ENCODE peak calls at places on chromosomes 12 and 14, in eight cellular contexts. One of them, this sample, is unnamed. For H3K4me1, the result is how much of the 10 kb centered on the place peaks cover.

GRCh38 chr12:60494249-60494648 is 898.4 kb downstream of the SLC16A7 start:
- DNase-seq in right atrium auricular region: no peak
- DNase-seq in lung: no peak
- DNase-seq in OCI-LY7: no peak
- DNase-seq in A549: peak
- DNase-seq in H1: no peak
- DNase-seq in heart right ventricle: no peak
- DNase-seq in PC-3: peak
- DNase-seq in this sample: no peak

GRCh38 chr14:53195949-53196348 is 42.8 kb upstream of the DDHD1 start:
- DNase-seq in right atrium auricular region: no peak
- DNase-seq in lung: no peak
- DNase-seq in OCI-LY7: no peak
- DNase-seq in A549: no peak
- DNase-seq in H1: no peak
- DNase-seq in heart right ventricle: no peak
- DNase-seq in PC-3: no peak
- DNase-seq in this sample: no peak

GRCh38 chr14:28767851-28768548 is 1.4 kb downstream of the FOXG1 start:
- DNase-seq in right atrium auricular region: no peak
- DNase-seq in lung: no peak
- DNase-seq in OCI-LY7: no peak
- DNase-seq in A549: no peak
- DNase-seq in H1: peak
- DNase-seq in heart right ventricle: no peak
- DNase-seq in PC-3: no peak
- DNase-seq in this sample: no peak

GRCh38 chr14:93683241-93683640 is 105.0 kb downstream of the PRIMA1 start:
- DNase-seq in right atrium auricular region: no peak
- DNase-seq in lung: no peak
- DNase-seq in OCI-LY7: peak
- DNase-seq in A549: peak
- DNase-seq in H1: peak
- DNase-seq in heart right ventricle: no peak
- DNase-seq in PC-3: no peak
- DNase-seq in this sample: no peak

GRCh38 chr14:100336618-100337530 is 13.7 kb downstream of the SLC25A47 start:
- DNase-seq in right atrium auricular region: no peak
- DNase-seq in lung: no peak
- DNase-seq in OCI-LY7: no peak
- DNase-seq in A549: no peak
- DNase-seq in H1: no peak
- DNase-seq in heart right ventricle: no peak
- DNase-seq in PC-3: no peak
- DNase-seq in this sample: no peak

GRCh38 chr14:105280525-105280924 is 20.3 kb downstream of the BRF1 start:
- DNase-seq in right atrium auricular region: no peak
- DNase-seq in lung: no peak
- DNase-seq in OCI-LY7: no peak
- DNase-seq in A549: no peak
- DNase-seq in H1: no peak
- DNase-seq in heart right ventricle: no peak
- DNase-seq in PC-3: no peak
- DNase-seq in this sample: no peak

GRCh38 chr14:104573930-104574329 is 5.6 kb upstream of the C14orf180 start:
- DNase-seq in right atrium auricular region: no peak
- DNase-seq in lung: no peak
- DNase-seq in OCI-LY7: no peak
- DNase-seq in A549: no peak
- DNase-seq in H1: no peak
- DNase-seq in heart right ventricle: peak
- DNase-seq in PC-3: no peak
- DNase-seq in this sample: peak

GRCh38 chr12:120844297-120844696 is 59.9 kb downstream of the SPPL3 start:
- DNase-seq in right atrium auricular region: no peak
- DNase-seq in lung: no peak
- DNase-seq in OCI-LY7: no peak
- DNase-seq in A549: no peak
- DNase-seq in H1: no peak
- DNase-seq in heart right ventricle: no peak
- DNase-seq in PC-3: no peak
- DNase-seq in this sample: no peak

GRCh38 chr12:16323010-16323409 is 24.4 kb upstream of the MGST1 start:
- DNase-seq in right atrium auricular region: no peak
- DNase-seq in lung: no peak
- DNase-seq in OCI-LY7: no peak
- DNase-seq in A549: no peak
- DNase-seq in H1: no peak
- DNase-seq in heart right ventricle: no peak
- DNase-seq in PC-3: peak
- DNase-seq in this sample: no peak

GRCh38 chr12:70557583-70558263 is 79.5 kb downstream of the PTPRB start:
- DNase-seq in right atrium auricular region: no peak
- DNase-seq in lung: no peak
- DNase-seq in OCI-LY7: no peak
- DNase-seq in A549: no peak
- DNase-seq in H1: no peak
- DNase-seq in heart right ventricle: no peak
- DNase-seq in PC-3: no peak
- DNase-seq in this sample: no peak

GRCh38 chr14:30292591-30292990 is 266.4 kb upstream of the G2E3 start:
- DNase-seq in right atrium auricular region: no peak
- DNase-seq in lung: no peak
- DNase-seq in OCI-LY7: no peak
- DNase-seq in A549: no peak
- DNase-seq in H1: no peak
- DNase-seq in heart right ventricle: no peak
- DNase-seq in PC-3: no peak
- DNase-seq in this sample: no peak

GRCh38 chr14:30296956-30297405 is 262.0 kb upstream of the G2E3 start:
- DNase-seq in right atrium auricular region: no peak
- DNase-seq in lung: no peak
- DNase-seq in OCI-LY7: no peak
- DNase-seq in A549: peak
- DNase-seq in H1: no peak
- DNase-seq in heart right ventricle: no peak
- DNase-seq in PC-3: no peak
- DNase-seq in this sample: no peak

GRCh38 chr14:30287579-30288445 is 271.1 kb upstream of the G2E3 start:
- DNase-seq in right atrium auricular region: no peak
- DNase-seq in lung: no peak
- DNase-seq in OCI-LY7: no peak
- DNase-seq in A549: no peak
- DNase-seq in H1: no peak
- DNase-seq in heart right ventricle: no peak
- DNase-seq in PC-3: no peak
- DNase-seq in this sample: no peak

GRCh38 chr14:30295980-30296379 is 263.0 kb upstream of the G2E3 start:
- DNase-seq in right atrium auricular region: no peak
- DNase-seq in lung: peak
- DNase-seq in OCI-LY7: no peak
- DNase-seq in A549: no peak
- DNase-seq in H1: no peak
- DNase-seq in heart right ventricle: no peak
- DNase-seq in PC-3: no peak
- DNase-seq in this sample: no peak

GRCh38 chr14:30291216-30291615 is 267.7 kb upstream of the G2E3 start:
- DNase-seq in right atrium auricular region: no peak
- DNase-seq in lung: no peak
- DNase-seq in OCI-LY7: no peak
- DNase-seq in A549: no peak
- DNase-seq in H1: no peak
- DNase-seq in heart right ventricle: no peak
- DNase-seq in PC-3: peak
- DNase-seq in this sample: no peak
- TF ChIP-seq CTCF in right atrium auricular region: no peak
- TF ChIP-seq CTCF in lung: no peak
- TF ChIP-seq CTCF in OCI-LY7: no peak
- TF ChIP-seq CTCF in A549: no peak
- TF ChIP-seq CTCF in H1: no peak
- TF ChIP-seq CTCF in heart right ventricle: no peak
- TF ChIP-seq CTCF in PC-3: no peak
- TF ChIP-seq CTCF in this sample: no peak

DNA sequence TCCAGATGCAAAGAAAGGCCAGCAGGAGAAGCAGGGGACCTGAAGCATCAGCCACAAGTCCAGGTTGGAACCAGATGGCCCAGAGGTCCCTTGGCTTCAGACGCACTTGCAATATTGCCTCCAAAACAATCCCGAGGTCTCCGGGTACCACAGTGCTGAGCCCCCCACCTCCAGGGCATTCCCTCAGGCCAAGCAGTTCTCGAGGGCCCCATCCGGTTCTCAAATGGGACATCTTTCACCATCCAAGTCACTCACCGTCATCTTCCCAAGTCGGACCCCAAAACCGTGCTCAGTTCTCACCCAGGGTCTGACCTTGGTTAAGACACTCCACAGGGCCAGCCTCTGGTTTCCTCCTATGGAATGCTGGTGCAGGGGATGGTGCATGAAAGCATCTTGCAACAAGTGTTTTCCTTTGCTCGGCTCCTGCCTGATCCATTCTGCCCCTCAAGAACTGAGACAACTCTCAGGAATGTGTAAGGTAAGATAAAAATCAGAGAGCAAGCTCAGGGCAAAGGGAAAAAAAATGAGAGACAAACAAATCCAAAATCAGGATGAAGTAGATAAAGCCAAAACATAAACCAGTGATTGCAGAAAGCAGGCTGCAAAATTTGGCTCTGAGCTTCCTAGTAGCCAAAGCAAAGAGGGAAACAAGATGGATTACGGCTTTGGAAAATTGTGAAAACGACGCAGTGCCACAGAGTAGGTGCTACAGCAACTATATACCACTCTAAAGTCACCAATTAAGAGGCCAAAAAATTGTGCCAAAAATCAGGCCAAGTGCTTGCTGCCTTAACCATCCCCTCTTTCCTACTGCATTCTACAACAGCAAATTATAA is 8.0 kb downstream of the NCOR2 start:
- DNase-seq in right atrium auricular region: no peak
- DNase-seq in lung: no peak
- DNase-seq in OCI-LY7: no peak
- DNase-seq in A549: no peak
- DNase-seq in H1: no peak
- DNase-seq in heart right ventricle: no peak
- DNase-seq in PC-3: no peak
- DNase-seq in this sample: no peak
- H3K4me1 ChIP-seq in right atrium auricular region: half or more
- H3K4me1 ChIP-seq in lung: under half
- H3K4me1 ChIP-seq in OCI-LY7: under half
- H3K4me1 ChIP-seq in A549: under half
- H3K4me1 ChIP-seq in H1: under half
- H3K4me1 ChIP-seq in heart right ventricle: half or more
- H3K4me1 ChIP-seq in PC-3: under half
- H3K4me1 ChIP-seq in this sample: half or more

GRCh38 chr12:12326262-12326661 is 23.8 kb downstream of the MANSC1 start:
- DNase-seq in right atrium auricular region: no peak
- DNase-seq in lung: no peak
- DNase-seq in OCI-LY7: no peak
- DNase-seq in A549: no peak
- DNase-seq in H1: no peak
- DNase-seq in heart right ventricle: no peak
- DNase-seq in PC-3: no peak
- DNase-seq in this sample: no peak

GRCh38 chr12:12327802-12328201 is 22.2 kb downstream of the MANSC1 start:
- DNase-seq in right atrium auricular region: no peak
- DNase-seq in lung: no peak
- DNase-seq in OCI-LY7: peak
- DNase-seq in A549: peak
- DNase-seq in H1: no peak
- DNase-seq in heart right ventricle: no peak
- DNase-seq in PC-3: peak
- DNase-seq in this sample: no peak

GRCh38 chr12:12319501-12320322 is 30.3 kb downstream of the MANSC1 start:
- DNase-seq in right atrium auricular region: no peak
- DNase-seq in lung: no peak
- DNase-seq in OCI-LY7: no peak
- DNase-seq in A549: no peak
- DNase-seq in H1: no peak
- DNase-seq in heart right ventricle: no peak
- DNase-seq in PC-3: no peak
- DNase-seq in this sample: no peak

GRCh38 chr12:12323606-12324005 is 26.4 kb downstream of the MANSC1 start:
- DNase-seq in right atrium auricular region: no peak
- DNase-seq in lung: no peak
- DNase-seq in OCI-LY7: no peak
- DNase-seq in A549: no peak
- DNase-seq in H1: no peak
- DNase-seq in heart right ventricle: no peak
- DNase-seq in PC-3: no peak
- DNase-seq in this sample: no peak

GRCh38 chr12:12323118-12323517 is 26.9 kb downstream of the MANSC1 start:
- DNase-seq in right atrium auricular region: no peak
- DNase-seq in lung: no peak
- DNase-seq in OCI-LY7: no peak
- DNase-seq in A549: no peak
- DNase-seq in H1: no peak
- DNase-seq in heart right ventricle: no peak
- DNase-seq in PC-3: no peak
- DNase-seq in this sample: no peak
- TF ChIP-seq CTCF in right atrium auricular region: no peak
- TF ChIP-seq CTCF in lung: no peak
- TF ChIP-seq CTCF in OCI-LY7: no peak
- TF ChIP-seq CTCF in A549: no peak
- TF ChIP-seq CTCF in H1: no peak
- TF ChIP-seq CTCF in heart right ventricle: no peak
- TF ChIP-seq CTCF in PC-3: no peak
- TF ChIP-seq CTCF in this sample: no peak

DNA sequence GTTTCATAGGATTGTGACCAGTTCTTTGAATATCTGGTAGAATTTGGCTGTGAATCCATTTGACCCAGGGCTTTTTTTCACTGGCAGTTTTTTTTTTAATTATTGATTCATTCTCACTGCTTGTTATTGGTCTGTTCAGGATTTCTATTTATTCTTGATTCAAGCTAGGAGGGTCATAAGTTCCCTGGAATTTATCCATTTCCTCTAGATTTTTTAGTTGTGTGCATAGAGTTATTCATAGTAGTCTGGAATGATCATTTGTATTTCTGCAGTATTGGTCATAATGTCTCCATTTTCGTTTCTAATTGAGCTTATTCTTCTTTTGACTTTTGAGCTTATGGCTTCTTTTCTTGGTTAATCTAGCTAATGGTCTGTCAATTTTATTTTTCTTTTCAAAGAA is 291.6 kb downstream of the AKAP6 start:
- DNase-seq in right atrium auricular region: no peak
- DNase-seq in lung: no peak
- DNase-seq in OCI-LY7: no peak
- DNase-seq in A549: no peak
- DNase-seq in H1: no peak
- DNase-seq in heart right ventricle: no peak
- DNase-seq in PC-3: peak
- DNase-seq in this sample: no peak
- H3K4me1 ChIP-seq in right atrium auricular region: under half
- H3K4me1 ChIP-seq in lung: under half
- H3K4me1 ChIP-seq in OCI-LY7: under half
- H3K4me1 ChIP-seq in A549: under half
- H3K4me1 ChIP-seq in H1: under half
- H3K4me1 ChIP-seq in heart right ventricle: under half
- H3K4me1 ChIP-seq in PC-3: half or more
- H3K4me1 ChIP-seq in this sample: under half